ENCODE peak calls at places on chromosomes 2 and 18, in nine cellular contexts. O is neural progenitor cell, N is PC-9, J is tibial artery, E is spleen, X is small intestine, T is HCT116, H is right lobe of liver, S is iPS DF 6.9. A is an unnamed sample. For H3K9me3, the result is how much of the 10 kb centered on the place peaks cover.

GRCh38 chr2:2825062-2825461 is 494.0 kb upstream of the MYT1L start:
- DNase-seq in O (no peak), N (no peak), J (no peak), E (peak), X (no peak), T (no peak), H (no peak), S (no peak), A (no peak)

GRCh38 chr2:149489452-149489851 is 98.1 kb downstream of the MMADHC start:
- DNase-seq in O (peak), N (no peak), J (no peak), E (no peak), X (no peak), T (no peak), H (no peak), S (no peak), A (no peak)

GRCh38 chr2:98692090-98692991 is 38.6 kb downstream of the MGAT4A start:
- DNase-seq in O (no peak), N (no peak), J (no peak), E (no peak), X (no peak), T (no peak), H (no peak), S (no peak), A (no peak)

GRCh38 chr18:31274915-31275314 is 43.0 kb upstream of the DSG1 start:
- DNase-seq in O (no peak), N (peak), J (peak), E (no peak), X (peak), T (peak), H (peak), S (no peak), A (no peak)

GRCh38 chr18:8833480-8833879 is 128.1 kb downstream of the MTCL1 start:
- DNase-seq in O (no peak), N (no peak), J (no peak), E (no peak), X (no peak), T (no peak), H (no peak), S (no peak), A (no peak)

GRCh38 chr18:9062418-9062751 is 40.1 kb upstream of the NDUFV2 start:
- DNase-seq in O (no peak), N (no peak), J (no peak), E (no peak), X (no peak), T (no peak), H (no peak), S (no peak), A (no peak)

GRCh38 chr2:31107588-31108300 is 30.5 kb downstream of the GALNT14 start:
- DNase-seq in O (peak), N (no peak), J (no peak), E (no peak), X (no peak), T (no peak), H (no peak), S (no peak), A (no peak)

GRCh38 chr18:42281851-42282250 is 326.8 kb downstream of the PIK3C3 start:
- DNase-seq in O (no peak), N (no peak), J (no peak), E (no peak), X (no peak), T (no peak), H (no peak), S (no peak), A (no peak)

GRCh38 chr2:235584269-235585007 is 90.6 kb downstream of the AGAP1 start:
- DNase-seq in O (no peak), N (no peak), J (no peak), E (no peak), X (peak), T (no peak), H (no peak), S (no peak), A (no peak)

GRCh38 chr2:28608829-28609400 is 113.1 kb downstream of the PLB1 start:
- DNase-seq in O (no peak), N (no peak), J (no peak), E (peak), X (no peak), T (no peak), H (no peak), S (no peak), A (no peak)

GRCh38 chr2:28610583-28611201 is 114.8 kb downstream of the PLB1 start:
- DNase-seq in O (no peak), N (peak), J (peak), E (peak), X (peak), T (peak), H (no peak), S (no peak), A (peak)

GRCh38 chr2:28613616-28614501 is 118.0 kb downstream of the PLB1 start:
- DNase-seq in O (peak), N (peak), J (no peak), E (peak), X (no peak), T (peak), H (no peak), S (no peak), A (peak)

GRCh38 chr2:28613181-28613580 is 117.3 kb downstream of the PLB1 start:
- DNase-seq in O (no peak), N (peak), J (no peak), E (peak), X (no peak), T (no peak), H (no peak), S (no peak), A (no peak)

GRCh38 chr2:28612131-28612812 is 116.4 kb downstream of the PLB1 start:
- DNase-seq in O (no peak), N (no peak), J (no peak), E (peak), X (no peak), T (no peak), H (no peak), S (no peak), A (no peak)
- H3K27ac ChIP-seq in O (no peak), N (peak), J (peak), E (no peak), X (no peak), T (no peak), H (no peak), S (no peak), A (no peak)

GRCh38 chr2:200225943-200226342 is 80.5 kb upstream of the SPATS2L start:
- DNase-seq in O (no peak), N (no peak), J (peak), E (no peak), X (no peak), T (no peak), H (no peak), S (no peak), A (no peak)
- H3K4me3 ChIP-seq in O (no peak), N (no peak), J (no peak), E (no peak), X (no peak), T (no peak), H (no peak), S (no peak), A (no peak)

DNA sequence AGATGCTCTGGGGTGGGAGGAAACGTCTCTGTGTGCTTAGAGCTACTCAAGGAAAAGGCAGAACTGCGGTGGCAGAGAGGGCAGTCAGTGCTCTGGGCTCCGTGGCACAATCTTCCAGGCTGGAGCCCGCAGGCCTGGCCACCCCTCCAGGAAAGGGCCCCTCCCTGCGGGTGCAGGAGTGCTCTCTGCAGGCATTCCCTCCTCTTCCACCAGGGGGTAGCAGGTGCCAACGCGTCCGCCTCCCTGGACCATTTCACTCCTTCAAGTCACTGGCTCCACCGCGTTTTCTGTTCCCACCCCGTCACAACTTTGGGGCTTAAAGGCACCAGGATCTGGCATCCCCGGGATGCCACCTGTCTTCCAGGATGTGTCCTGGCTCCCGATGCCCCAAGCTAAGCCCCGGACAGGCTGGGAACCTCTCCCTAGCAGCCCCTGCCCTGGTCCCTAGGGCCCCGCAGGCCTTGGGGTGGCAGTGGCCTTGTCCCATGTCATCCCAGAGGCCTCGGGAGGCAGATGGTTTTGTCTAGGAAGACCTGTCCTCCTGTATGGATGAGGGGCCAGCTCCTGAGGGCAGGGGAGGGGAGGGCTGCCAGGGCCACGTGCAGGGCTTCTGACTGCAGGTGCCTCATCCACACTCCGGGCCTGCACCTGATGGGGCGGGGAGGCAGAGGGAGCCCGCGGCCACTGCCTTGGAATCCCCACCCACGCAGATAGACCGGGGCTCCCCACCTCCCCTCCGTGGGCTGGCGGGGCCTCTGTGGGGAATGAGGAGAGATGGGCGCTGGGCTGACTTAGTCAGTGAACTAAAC is 26.4 kb downstream of the KCNIP3 start:
- DNase-seq in O (peak), N (peak), J (no peak), E (no peak), X (peak), T (peak), H (no peak), S (no peak), A (no peak)
- H3K9me3 ChIP-seq in O (under half), N (under half), J (under half), E (under half), X (under half), T (under half), H (under half), S (under half), A (under half)

GRCh38 chr2:66686768-66687167 is 251.8 kb downstream of the MEIS1 start:
- DNase-seq in O (no peak), N (no peak), J (no peak), E (no peak), X (no peak), T (no peak), H (no peak), S (no peak), A (no peak)
- H3K27ac ChIP-seq in O (no peak), N (no peak), J (no peak), E (no peak), X (no peak), T (no peak), H (no peak), S (no peak), A (no peak)

GRCh38 chr2:100427111-100427510 is 9.6 kb upstream of the CHST10 start:
- DNase-seq in O (no peak), N (no peak), J (no peak), E (no peak), X (no peak), T (no peak), H (no peak), S (no peak), A (no peak)
- H3K4me3 ChIP-seq in O (no peak), N (no peak), J (no peak), E (no peak), X (no peak), T (no peak), H (no peak), S (no peak), A (no peak)

GRCh38 chr2:37718515-37719161 is 47.2 kb upstream of the CDC42EP3 start:
- DNase-seq in O (no peak), N (no peak), J (no peak), E (no peak), X (no peak), T (no peak), H (no peak), S (no peak), A (no peak)
- H3K9me3 ChIP-seq in O (under half), N (under half), J (under half), E (under half), X (under half), T (under half), H (under half), S (under half), A (under half)

GRCh38 chr2:134177351-134177931 is 76.4 kb upstream of the MGAT5 start:
- DNase-seq in O (no peak), N (no peak), J (no peak), E (no peak), X (no peak), T (no peak), H (no peak), S (no peak), A (no peak)
- H3K27ac ChIP-seq in O (no peak), N (no peak), J (no peak), E (no peak), X (no peak), T (no peak), H (no peak), S (no peak), A (no peak)

A was measured in AG04450.